ENCODE peak calls at places on chromosomes 16 and 17, in nine cellular contexts. O is AG04449, X is NB4, J is heart right ventricle, Y is GM12865, M is K562, S is PC-3, F is ascending aorta, K is fibroblast of mammary gland. V is an unnamed sample.

GRCh38 chr16:57372372-57373116 is at the start of gene CX3CL1:
- DNase-seq in O (no peak), X (no peak), J (peak; percentile 64), Y (no peak), M (no peak), S (no peak), F (peak; percentile 95), K (peak; percentile 29), V (no peak)

GRCh38 chr16:3022697-3023414 is 886 bp downstream of the HCFC1R1 start:
- DNase-seq in O (no peak), X (peak; percentile 69), J (no peak), Y (peak; percentile 52), M (peak; percentile 24), S (no peak), F (peak; percentile 93), K (peak; percentile 87), V (peak; percentile 39)

GRCh38 chr17:76659928-76660614 is 16.5 kb upstream of the ST6GALNAC1 start:
- DNase-seq in O (no peak), X (peak; percentile 62), J (no peak), Y (no peak), M (peak; percentile 69), S (peak; percentile 50), F (no peak), K (no peak), V (no peak)

GRCh38 chr16:6066601-6067000 is 969.0 kb upstream of the EEF2KMT start:
- DNase-seq in O (no peak), X (no peak), J (no peak), Y (no peak), M (no peak), S (no peak), F (no peak), K (no peak), V (no peak)

GRCh38 chr16:10514369-10515055 is 65.9 kb downstream of the EMP2 start:
- DNase-seq in O (peak; percentile 34), X (peak; percentile 64), J (no peak), Y (peak; percentile 72), M (peak; percentile 56), S (peak; percentile 69), F (peak; percentile 84), K (peak; percentile 77), V (peak; percentile 24)

GRCh38 chr17:71496552-71496951 is 624.3 kb upstream of the SOX9 start:
- DNase-seq in O (peak; percentile 77), X (no peak), J (no peak), Y (no peak), M (no peak), S (no peak), F (no peak), K (no peak), V (peak; percentile 51)

GRCh38 chr17:67324330-67324729 is 42.0 kb downstream of the PSMD12 start:
- DNase-seq in O (no peak), X (no peak), J (no peak), Y (no peak), M (no peak), S (no peak), F (no peak), K (no peak), V (no peak)

GRCh38 chr17:60598001-60598736 is 1.8 kb upstream of the PPM1D start:
- DNase-seq in O (no peak), X (peak; percentile 65), J (no peak), Y (no peak), M (no peak), S (no peak), F (no peak), K (no peak), V (no peak)

GRCh38 chr17:17700251-17700969 is 19.2 kb downstream of the RAI1 start:
- DNase-seq in O (no peak), X (no peak), J (peak; percentile 30), Y (no peak), M (no peak), S (no peak), F (no peak), K (no peak), V (no peak)
- H3K4me3 ChIP-seq in O (no peak overlapping the region), X (no peak overlapping the region), J (peak overlapping the region; percentile 44), Y (no peak overlapping the region), M (no peak overlapping the region), S (no peak overlapping the region), F (peak overlapping the region; percentile 61), K (no peak overlapping the region), V (no peak overlapping the region)

GRCh38 chr16:89841275-89841674 is 13.0 kb downstream of the SPIRE2 start:
- DNase-seq in O (no peak), X (peak; percentile 40), J (no peak), Y (peak; percentile 61), M (no peak), S (no peak), F (no peak), K (no peak), V (no peak)

GRCh38 chr16:89842471-89843408 is 14.5 kb downstream of the SPIRE2 start:
- DNase-seq in O (peak; percentile 42), X (peak; percentile 31), J (peak; percentile 51), Y (no peak), M (no peak), S (peak; percentile 63), F (no peak), K (peak; percentile 31), V (peak; percentile 27)

GRCh38 chr16:89844739-89845339 is 16.6 kb downstream of the SPIRE2 start:
- DNase-seq in O (no peak), X (no peak), J (no peak), Y (no peak), M (no peak), S (no peak), F (no peak), K (no peak), V (no peak)

GRCh38 chr16:89845417-89845816 is 17.1 kb downstream of the SPIRE2 start:
- DNase-seq in O (no peak), X (peak; percentile 64), J (no peak), Y (peak; percentile 42), M (no peak), S (no peak), F (no peak), K (no peak), V (no peak)

GRCh38 chr16:89843409-89844350 is 15.4 kb downstream of the SPIRE2 start:
- DNase-seq in O (no peak), X (no peak), J (no peak), Y (no peak), M (no peak), S (no peak), F (no peak), K (no peak), V (no peak)
- H3K4me3 ChIP-seq in O (no peak overlapping the region), X (no peak overlapping the region), J (no peak overlapping the region), Y (no peak overlapping the region), M (no peak overlapping the region), S (no peak overlapping the region), F (no peak overlapping the region), K (no peak overlapping the region), V (no peak overlapping the region)

GRCh38 chr17:52027620-52028019 is 130.9 kb downstream of the CA10 start:
- DNase-seq in O (peak; percentile 47), X (no peak), J (no peak), Y (no peak), M (no peak), S (peak; percentile 81), F (no peak), K (peak; percentile 58), V (peak; percentile 27)

GRCh38 chr17:52026075-52026474 is 132.4 kb downstream of the CA10 start:
- DNase-seq in O (no peak), X (no peak), J (no peak), Y (no peak), M (no peak), S (no peak), F (no peak), K (no peak), V (peak; percentile 8)

GRCh38 chr17:52024296-52024870 is 134.1 kb downstream of the CA10 start:
- DNase-seq in O (peak; percentile 10), X (no peak), J (no peak), Y (no peak), M (no peak), S (no peak), F (no peak), K (no peak), V (peak; percentile 4)

GRCh38 chr17:52025231-52025630 is 133.3 kb downstream of the CA10 start:
- DNase-seq in O (peak; percentile 26), X (no peak), J (no peak), Y (no peak), M (no peak), S (no peak), F (no peak), K (no peak), V (peak; percentile 1)

DNA sequence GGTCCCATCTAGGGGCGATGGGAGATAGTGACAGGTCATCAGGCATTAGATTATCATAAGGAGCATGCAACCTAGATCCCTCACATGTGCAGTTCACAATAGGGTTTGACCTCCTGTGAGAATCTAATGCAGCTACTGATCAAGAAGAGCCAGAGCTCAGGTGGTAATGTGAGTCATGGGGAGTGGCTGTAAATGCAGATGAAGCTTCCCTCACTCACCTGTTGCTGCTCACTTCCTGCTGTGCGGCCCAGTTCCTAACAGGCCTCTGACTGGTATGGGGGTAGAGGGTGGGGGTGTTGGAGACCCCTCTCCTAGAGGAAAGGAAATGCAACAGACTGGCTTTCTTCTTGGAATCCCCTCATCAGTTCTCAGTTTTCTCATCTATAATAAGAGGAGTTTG is 131.4 kb downstream of the CA10 start:
- DNase-seq in O (no peak), X (no peak), J (no peak), Y (no peak), M (no peak), S (peak; percentile 53), F (no peak), K (no peak), V (no peak)
- H3K4me3 ChIP-seq in O (no peak overlapping the region), X (no peak overlapping the region), J (no peak overlapping the region), Y (no peak overlapping the region), M (no peak overlapping the region), S (no peak overlapping the region), F (no peak overlapping the region), K (no peak overlapping the region), V (no peak overlapping the region)

GRCh38 chr17:50139185-50139783 is 9.3 kb upstream of the SAMD14 start:
- DNase-seq in O (no peak), X (no peak), J (no peak), Y (no peak), M (no peak), S (no peak), F (no peak), K (no peak), V (no peak)

GRCh38 chr17:50141750-50142119 is 8.7 kb downstream of the PPP1R9B start:
- DNase-seq in O (no peak), X (no peak), J (no peak), Y (no peak), M (no peak), S (no peak), F (no peak), K (no peak), V (no peak)

GRCh38 chr17:50137050-50137449 is 7.1 kb upstream of the SAMD14 start:
- DNase-seq in O (no peak), X (no peak), J (no peak), Y (no peak), M (no peak), S (no peak), F (no peak), K (no peak), V (no peak)

GRCh38 chr17:50141026-50141749 is 9.3 kb downstream of the PPP1R9B start:
- DNase-seq in O (no peak), X (no peak), J (no peak), Y (no peak), M (no peak), S (no peak), F (no peak), K (no peak), V (no peak)

DNA sequence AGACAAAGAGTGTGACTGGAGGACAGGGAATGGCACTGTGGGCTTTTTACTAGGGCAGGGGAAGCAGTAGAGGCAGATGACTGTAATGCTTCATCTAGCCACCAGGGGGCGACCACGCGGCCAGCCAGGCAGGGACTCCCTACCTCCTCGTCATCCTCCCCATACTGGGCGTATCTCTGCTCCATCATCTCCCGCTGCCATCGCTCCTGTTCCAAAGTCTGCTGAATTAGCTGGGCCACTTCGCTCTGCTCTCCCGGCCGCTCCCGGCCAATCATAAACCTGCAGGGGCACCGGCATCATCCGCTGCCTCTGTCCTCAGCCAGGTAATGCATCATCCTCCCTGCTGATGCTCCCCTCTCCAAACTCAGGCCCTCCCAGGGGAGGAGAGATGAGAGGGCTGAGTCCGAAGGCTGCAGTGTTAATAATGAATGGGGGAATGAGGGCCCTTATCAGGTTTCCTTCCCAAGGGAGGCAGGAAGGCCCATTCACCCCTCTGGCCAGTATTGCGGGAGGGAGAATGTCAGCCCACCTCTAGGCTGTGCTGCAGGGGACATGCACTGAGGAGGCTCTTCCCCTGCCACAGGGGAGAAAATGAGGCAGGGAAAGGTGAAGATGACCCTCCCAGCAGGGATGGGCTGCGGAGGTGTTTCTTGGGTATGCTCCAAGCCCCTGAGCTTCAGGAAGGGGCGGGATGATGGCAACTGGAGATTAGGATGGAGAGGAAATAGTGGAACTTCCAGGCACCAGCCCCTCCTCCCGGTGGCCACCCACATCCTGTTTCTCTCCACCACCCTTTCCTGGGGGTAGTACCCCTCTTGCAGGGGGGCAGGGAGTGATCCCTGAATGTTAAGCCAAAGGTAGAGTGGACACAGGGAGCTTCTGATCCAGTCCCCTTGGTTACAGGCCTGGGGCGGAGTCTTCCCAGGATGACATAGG is 10.3 kb upstream of the SAMD14 start:
- DNase-seq in O (no peak), X (peak; percentile 70), J (peak; percentile 81), Y (peak; percentile 81), M (peak; percentile 92), S (peak; percentile 68), F (peak; percentile 90), K (peak; percentile 83), V (no peak)
- H3K4me3 ChIP-seq in O (no peak overlapping the region), X (no peak overlapping the region), J (no peak overlapping the region), Y (no peak overlapping the region), M (no peak overlapping the region), S (no peak overlapping the region), F (no peak overlapping the region), K (no peak overlapping the region), V (no peak overlapping the region)